ENCODE peak calls at places on chromosomes 5 and 9, in four cellular contexts. One of them, this sample, is unnamed.

GRCh38 chr9:134642385-134643181 is 980 bp downstream of the COL5A1 start:
- DNase-seq in A549: peak; percentile 44
- DNase-seq in GM12878: no peak
- DNase-seq in IMR-90: peak; percentile 91
- DNase-seq in this sample: no peak

GRCh38 chr5:134139891-134140469 is 25.5 kb downstream of the TCF7 start:
- DNase-seq in A549: no peak
- DNase-seq in GM12878: no peak
- DNase-seq in IMR-90: no peak
- DNase-seq in this sample: no peak

GRCh38 chr5:131810510-131811249 is 13.9 kb upstream of the FNIP1 start:
- DNase-seq in A549: peak; percentile 11
- DNase-seq in IMR-90: peak; percentile 41
- DNase-seq in GM12878: no peak
- DNase-seq in this sample: peak; percentile 29

GRCh38 chr9:104915739-104916138 is 12.2 kb downstream of the ABCA1 start:
- DNase-seq in IMR-90: no peak
- DNase-seq in A549: no peak
- DNase-seq in GM12878: no peak
- DNase-seq in this sample: no peak

GRCh38 chr9:136251264-136252115 is 5.9 kb upstream of the QSOX2 start:
- DNase-seq in A549: no peak
- DNase-seq in IMR-90: no peak
- DNase-seq in GM12878: no peak
- DNase-seq in this sample: no peak

GRCh38 chr5:81067406-81067805 is 107.2 kb downstream of the RASGRF2 start:
- DNase-seq in A549: no peak
- DNase-seq in IMR-90: no peak
- DNase-seq in GM12878: no peak
- DNase-seq in this sample: no peak

GRCh38 chr5:171797563-171797962 is 11.9 kb downstream of the SMIM23 start:
- DNase-seq in IMR-90: no peak
- DNase-seq in GM12878: no peak
- DNase-seq in A549: no peak
- DNase-seq in this sample: no peak

GRCh38 chr5:33997331-33997983 is 10.4 kb downstream of the AMACR start:
- DNase-seq in IMR-90: peak; percentile 88
- DNase-seq in A549: peak; percentile 70
- DNase-seq in GM12878: no peak
- DNase-seq in this sample: peak; percentile 19

GRCh38 chr9:38435526-38435925 is 11.3 kb upstream of the IGFBPL1 start:
- DNase-seq in IMR-90: no peak
- DNase-seq in A549: no peak
- DNase-seq in GM12878: no peak
- DNase-seq in this sample: no peak

GRCh38 chr5:61596265-61596664 is 264.2 kb downstream of the ZSWIM6 start:
- DNase-seq in A549: no peak
- DNase-seq in GM12878: no peak
- DNase-seq in IMR-90: no peak
- DNase-seq in this sample: no peak

GRCh38 chr9:115650768-115651167 is 502.8 kb upstream of the PAPPA start:
- DNase-seq in IMR-90: peak; percentile 98
- DNase-seq in A549: no peak
- DNase-seq in GM12878: no peak
- DNase-seq in this sample: no peak

GRCh38 chr9:6759114-6759977 is 1.6 kb downstream of the KDM4C start:
- DNase-seq in GM12878: peak; percentile 62
- DNase-seq in A549: peak; percentile 42
- DNase-seq in IMR-90: peak; percentile 82
- DNase-seq in this sample: peak; percentile 19

GRCh38 chr9:126652140-126652558 is 38.4 kb downstream of the LMX1B start:
- DNase-seq in IMR-90: no peak
- DNase-seq in A549: no peak
- DNase-seq in GM12878: no peak
- DNase-seq in this sample: no peak

GRCh38 chr5:35920890-35921289 is 17.5 kb downstream of the CAPSL start:
- DNase-seq in GM12878: no peak
- DNase-seq in IMR-90: no peak
- DNase-seq in A549: peak; percentile 4
- DNase-seq in this sample: no peak

GRCh38 chr9:70411141-70411929 is 3.1 kb downstream of the KLF9 start:
- DNase-seq in GM12878: no peak
- DNase-seq in IMR-90: peak; percentile 75
- DNase-seq in A549: no peak
- DNase-seq in this sample: no peak

GRCh38 chr5:57454896-57455295 is 27.7 kb downstream of the ACTBL2 start:
- DNase-seq in IMR-90: no peak
- DNase-seq in A549: no peak
- DNase-seq in GM12878: no peak
- DNase-seq in this sample: no peak

DNA sequence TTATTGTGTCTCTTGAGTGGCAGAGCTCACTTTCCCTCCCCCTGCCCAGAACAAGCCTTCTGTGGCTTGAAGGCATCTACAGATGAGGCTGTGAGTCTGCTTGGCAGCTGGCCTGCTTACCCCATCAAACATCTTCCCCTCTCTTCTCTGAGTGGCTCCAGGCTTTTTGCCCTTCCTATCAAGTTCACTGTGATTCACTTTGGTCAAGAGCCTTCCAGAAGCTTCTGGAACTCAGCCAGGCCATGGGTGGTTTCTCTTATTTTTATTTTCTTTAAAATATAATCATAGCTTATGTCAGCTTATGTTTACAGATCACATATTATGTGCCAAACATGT is 266.9 kb downstream of the SEC61B start:
- DNase-seq in IMR-90: peak; percentile 83
- DNase-seq in A549: no peak
- DNase-seq in GM12878: no peak
- DNase-seq in this sample: no peak
- TF ChIP-seq CEBPB in IMR-90: no peak
- TF ChIP-seq CEBPB in A549: no peak
- TF ChIP-seq CEBPB in GM12878: no peak
- TF ChIP-seq CEBPB in this sample: no peak

GRCh38 chr5:140222416-140222815 is 47.4 kb downstream of the CYSTM1 start:
- DNase-seq in IMR-90: no peak
- DNase-seq in A549: no peak
- DNase-seq in GM12878: no peak
- DNase-seq in this sample: no peak

GRCh38 chr5:140220698-140221064 is 45.7 kb downstream of the CYSTM1 start:
- DNase-seq in IMR-90: no peak
- DNase-seq in GM12878: no peak
- DNase-seq in A549: no peak
- DNase-seq in this sample: no peak

GRCh38 chr5:140223567-140223966 is 48.6 kb downstream of the CYSTM1 start:
- DNase-seq in A549: no peak
- DNase-seq in GM12878: no peak
- DNase-seq in IMR-90: no peak
- DNase-seq in this sample: no peak

GRCh38 chr5:140220032-140220697 is 45.2 kb downstream of the CYSTM1 start:
- DNase-seq in IMR-90: peak; percentile 66
- DNase-seq in A549: no peak
- DNase-seq in GM12878: peak; percentile 54
- DNase-seq in this sample: no peak

GRCh38 chr5:140221697-140222223 is 46.8 kb downstream of the CYSTM1 start:
- DNase-seq in A549: peak; percentile 36
- DNase-seq in IMR-90: peak; percentile 93
- DNase-seq in GM12878: no peak
- DNase-seq in this sample: peak; percentile 59
- TF ChIP-seq CEBPB in A549: no peak
- TF ChIP-seq CEBPB in IMR-90: peak; percentile 66
- TF ChIP-seq CEBPB in GM12878: no peak
- TF ChIP-seq CEBPB in this sample: peak; percentile 77

GRCh38 chr5:116002116-116002906 is 30.0 kb upstream of the ARL14EPL start:
- DNase-seq in GM12878: no peak
- DNase-seq in A549: peak; percentile 5
- DNase-seq in IMR-90: peak; percentile 61
- DNase-seq in this sample: no peak
- TF ChIP-seq CEBPB in GM12878: no peak
- TF ChIP-seq CEBPB in A549: no peak
- TF ChIP-seq CEBPB in IMR-90: peak; percentile 73
- TF ChIP-seq CEBPB in this sample: peak; percentile 10

GRCh38 chr9:107730691-107731090 is 241.1 kb upstream of the KLF4 start:
- DNase-seq in GM12878: no peak
- DNase-seq in IMR-90: no peak
- DNase-seq in A549: no peak
- DNase-seq in this sample: no peak

GRCh38 chr9:107731115-107731762 is 241.7 kb upstream of the KLF4 start:
- DNase-seq in A549: no peak
- DNase-seq in IMR-90: no peak
- DNase-seq in GM12878: no peak
- DNase-seq in this sample: no peak

GRCh38 chr9:107733530-107733907 is 243.9 kb upstream of the KLF4 start:
- DNase-seq in A549: no peak
- DNase-seq in GM12878: no peak
- DNase-seq in IMR-90: no peak
- DNase-seq in this sample: no peak

GRCh38 chr9:107734231-107735014 is 244.9 kb upstream of the KLF4 start:
- DNase-seq in A549: no peak
- DNase-seq in IMR-90: peak; percentile 96
- DNase-seq in GM12878: no peak
- DNase-seq in this sample: no peak

GRCh38 chr9:107732781-107733529 is 243.4 kb upstream of the KLF4 start:
- DNase-seq in A549: no peak
- DNase-seq in GM12878: no peak
- DNase-seq in IMR-90: peak; percentile 73
- DNase-seq in this sample: no peak
- TF ChIP-seq CEBPB in A549: no peak
- TF ChIP-seq CEBPB in GM12878: no peak
- TF ChIP-seq CEBPB in IMR-90: peak; percentile 5
- TF ChIP-seq CEBPB in this sample: no peak

GRCh38 chr9:93059097-93059959 is 827 bp downstream of the SUSD3 start:
- DNase-seq in A549: no peak
- DNase-seq in GM12878: no peak
- DNase-seq in IMR-90: no peak
- DNase-seq in this sample: no peak
- TF ChIP-seq CEBPB in A549: no peak
- TF ChIP-seq CEBPB in GM12878: no peak
- TF ChIP-seq CEBPB in IMR-90: no peak
- TF ChIP-seq CEBPB in this sample: no peak

GRCh38 chr5:109903061-109903460 is 213.3 kb downstream of the MAN2A1 start:
- DNase-seq in A549: no peak
- DNase-seq in IMR-90: no peak
- DNase-seq in GM12878: no peak
- DNase-seq in this sample: no peak

GRCh38 chr5:109898547-109899544 is 209.1 kb downstream of the MAN2A1 start:
- DNase-seq in IMR-90: no peak
- DNase-seq in A549: no peak
- DNase-seq in GM12878: no peak
- DNase-seq in this sample: no peak

GRCh38 chr5:109900911-109901627 is 211.3 kb downstream of the MAN2A1 start:
- DNase-seq in A549: peak; percentile 1
- DNase-seq in IMR-90: no peak
- DNase-seq in GM12878: no peak
- DNase-seq in this sample: no peak

GRCh38 chr5:109900453-109900852 is 210.7 kb downstream of the MAN2A1 start:
- DNase-seq in IMR-90: no peak
- DNase-seq in A549: no peak
- DNase-seq in GM12878: no peak
- DNase-seq in this sample: no peak

DNA sequence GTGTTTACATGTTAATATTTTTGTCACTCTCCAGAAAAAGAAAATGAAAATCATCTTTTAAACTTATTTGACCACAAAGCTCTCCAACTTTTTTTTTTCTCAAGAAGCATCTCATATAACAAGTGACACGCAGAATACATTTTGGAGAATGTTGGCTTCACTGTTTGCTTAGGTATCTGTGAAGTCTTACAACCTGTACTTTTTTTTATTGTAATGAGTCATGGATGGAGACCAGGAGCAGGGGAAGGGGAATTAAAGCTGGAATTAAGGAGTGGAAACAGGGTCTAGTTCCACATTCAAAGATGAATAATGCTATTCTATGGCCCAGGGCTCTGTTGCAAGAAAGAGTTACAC is 211.9 kb downstream of the MAN2A1 start:
- DNase-seq in GM12878: no peak
- DNase-seq in A549: no peak
- DNase-seq in IMR-90: no peak
- DNase-seq in this sample: no peak
- TF ChIP-seq CEBPB in GM12878: no peak
- TF ChIP-seq CEBPB in A549: no peak
- TF ChIP-seq CEBPB in IMR-90: no peak
- TF ChIP-seq CEBPB in this sample: no peak

GRCh38 chr9:137838576-137838975 is 39.0 kb upstream of the CACNA1B start:
- DNase-seq in GM12878: no peak
- DNase-seq in A549: no peak
- DNase-seq in IMR-90: no peak
- DNase-seq in this sample: no peak

GRCh38 chr9:137837345-137838278 is 40.0 kb upstream of the CACNA1B start:
- DNase-seq in IMR-90: no peak
- DNase-seq in A549: no peak
- DNase-seq in GM12878: no peak
- DNase-seq in this sample: no peak

DNA sequence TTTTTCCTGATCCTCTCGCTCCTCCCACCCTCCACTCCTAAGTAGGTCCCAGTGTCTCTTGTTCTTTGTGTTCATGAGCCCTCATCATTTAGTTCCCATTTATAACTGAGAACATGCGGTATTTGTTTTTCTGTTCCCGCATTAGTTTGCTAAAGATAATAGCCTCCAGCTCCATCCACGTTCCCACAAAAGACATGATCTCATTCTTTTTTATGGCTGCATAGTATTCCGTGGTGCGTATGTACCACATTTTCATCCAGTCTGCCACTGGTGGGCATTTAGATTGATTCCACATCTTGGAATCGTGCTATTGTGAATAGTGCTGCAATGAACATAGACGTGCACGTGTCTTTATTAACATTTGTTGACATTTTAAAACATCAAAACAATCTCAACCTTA is 34.2 kb upstream of the CACNA1B start:
- DNase-seq in IMR-90: no peak
- DNase-seq in GM12878: no peak
- DNase-seq in A549: no peak
- DNase-seq in this sample: no peak
- TF ChIP-seq CEBPB in IMR-90: no peak
- TF ChIP-seq CEBPB in GM12878: no peak
- TF ChIP-seq CEBPB in A549: no peak
- TF ChIP-seq CEBPB in this sample: no peak

This sample was measured in HCT116.